ENCODE peak calls at places on chromosomes 1 and 21, in four cellular contexts. One of them, this sample, is unnamed.

GRCh38 chr21:43917515-43918384 is 52.7 kb downstream of the AGPAT3 start:
- DNase-seq in IMR-90: no peak
- DNase-seq in neuronal stem cell: no peak
- DNase-seq in H1: no peak
- DNase-seq in this sample: no peak

GRCh38 chr1:213051127-213051880 is at the start of gene RPS6KC1:
- DNase-seq in IMR-90: peak
- DNase-seq in neuronal stem cell: peak
- DNase-seq in H1: peak
- DNase-seq in this sample: peak

GRCh38 chr1:41528106-41528505 is 43.6 kb upstream of the EDN2 start:
- DNase-seq in IMR-90: no peak
- DNase-seq in neuronal stem cell: no peak
- DNase-seq in H1: no peak
- DNase-seq in this sample: no peak

GRCh38 chr1:84899969-84900368 is 7.0 kb upstream of the LPAR3 start:
- DNase-seq in IMR-90: no peak
- DNase-seq in neuronal stem cell: no peak
- DNase-seq in H1: no peak
- DNase-seq in this sample: no peak

GRCh38 chr21:43923391-43923790 is 58.4 kb downstream of the AGPAT3 start:
- DNase-seq in IMR-90: peak
- DNase-seq in neuronal stem cell: no peak
- DNase-seq in H1: no peak
- DNase-seq in this sample: no peak

GRCh38 chr1:206856674-206857464 is 8.6 kb upstream of the IL20 start:
- DNase-seq in IMR-90: no peak
- DNase-seq in neuronal stem cell: no peak
- DNase-seq in H1: no peak
- DNase-seq in this sample: no peak

GRCh38 chr1:19648239-19648638 is 4.1 kb downstream of the NBL1 start:
- DNase-seq in IMR-90: no peak
- DNase-seq in neuronal stem cell: no peak
- DNase-seq in H1: no peak
- DNase-seq in this sample: no peak

GRCh38 chr21:33205476-33205875 is 24.3 kb upstream of the IFNAR2 start:
- DNase-seq in IMR-90: no peak
- DNase-seq in neuronal stem cell: no peak
- DNase-seq in H1: no peak
- DNase-seq in this sample: no peak

GRCh38 chr1:44808938-44809917 is 905 bp downstream of the BTBD19 start:
- DNase-seq in IMR-90: peak
- DNase-seq in neuronal stem cell: no peak
- DNase-seq in H1: no peak
- DNase-seq in this sample: peak

GRCh38 chr1:99727575-99728190 is 38.8 kb downstream of the FRRS1 start:
- DNase-seq in IMR-90: peak
- DNase-seq in neuronal stem cell: no peak
- DNase-seq in H1: no peak
- DNase-seq in this sample: no peak

GRCh38 chr1:212902054-212902453 is 44.0 kb downstream of the FLVCR1 start:
- DNase-seq in IMR-90: no peak
- DNase-seq in neuronal stem cell: no peak
- DNase-seq in H1: no peak
- DNase-seq in this sample: no peak

GRCh38 chr1:227949341-227949921 is 1.7 kb upstream of the WNT9A start:
- DNase-seq in IMR-90: no peak
- DNase-seq in neuronal stem cell: no peak
- DNase-seq in H1: no peak
- DNase-seq in this sample: no peak

GRCh38 chr1:167824163-167824794 is 89.7 kb downstream of the ADCY10 start:
- DNase-seq in IMR-90: no peak
- DNase-seq in neuronal stem cell: no peak
- DNase-seq in H1: no peak
- DNase-seq in this sample: no peak

GRCh38 chr1:53273526-53273925 is 35.2 kb upstream of the MAGOH start:
- DNase-seq in IMR-90: no peak
- DNase-seq in neuronal stem cell: no peak
- DNase-seq in H1: no peak
- DNase-seq in this sample: peak

GRCh38 chr1:230226814-230227213 is 159.8 kb downstream of the GALNT2 start:
- DNase-seq in IMR-90: no peak
- DNase-seq in neuronal stem cell: no peak
- DNase-seq in H1: no peak
- DNase-seq in this sample: no peak

GRCh38 chr1:50841791-50842387 is 118.2 kb downstream of the FAF1 start:
- DNase-seq in IMR-90: peak
- DNase-seq in neuronal stem cell: no peak
- DNase-seq in H1: no peak
- DNase-seq in this sample: no peak

GRCh38 chr1:193103759-193104495 is 1.3 kb downstream of the GLRX2 start:
- DNase-seq in IMR-90: no peak
- DNase-seq in neuronal stem cell: no peak
- DNase-seq in H1: no peak
- DNase-seq in this sample: no peak
- H3K23ac ChIP-seq in IMR-90: peak
- H3K23ac ChIP-seq in neuronal stem cell: no peak
- H3K23ac ChIP-seq in H1: no peak
- H3K23ac ChIP-seq in this sample: no peak

DNA sequence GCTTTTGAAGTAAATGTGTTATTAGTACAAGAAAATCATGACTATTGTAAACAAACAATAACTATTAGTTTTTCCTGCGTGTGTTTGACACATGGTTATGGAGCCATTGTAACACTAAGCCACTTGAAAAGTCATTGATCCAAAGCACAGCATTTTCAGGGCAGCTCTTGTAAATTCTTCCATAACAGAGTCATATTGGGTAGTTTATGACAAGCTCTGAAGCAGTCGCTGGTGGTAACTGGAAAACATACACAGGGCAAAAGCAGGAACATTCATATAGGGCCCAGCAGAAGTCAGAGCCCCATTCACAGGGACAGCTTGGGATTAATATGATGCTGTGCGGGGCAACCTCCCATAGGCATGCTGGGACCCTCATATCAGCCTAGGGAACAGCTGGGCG is 483.2 kb upstream of the PTBP2 start:
- DNase-seq in IMR-90: no peak
- DNase-seq in neuronal stem cell: no peak
- DNase-seq in H1: no peak
- DNase-seq in this sample: no peak
- H2AFZ ChIP-seq in IMR-90: no peak
- H2AFZ ChIP-seq in neuronal stem cell: no peak
- H2AFZ ChIP-seq in H1: no peak
- H2AFZ ChIP-seq in this sample: no peak

DNA sequence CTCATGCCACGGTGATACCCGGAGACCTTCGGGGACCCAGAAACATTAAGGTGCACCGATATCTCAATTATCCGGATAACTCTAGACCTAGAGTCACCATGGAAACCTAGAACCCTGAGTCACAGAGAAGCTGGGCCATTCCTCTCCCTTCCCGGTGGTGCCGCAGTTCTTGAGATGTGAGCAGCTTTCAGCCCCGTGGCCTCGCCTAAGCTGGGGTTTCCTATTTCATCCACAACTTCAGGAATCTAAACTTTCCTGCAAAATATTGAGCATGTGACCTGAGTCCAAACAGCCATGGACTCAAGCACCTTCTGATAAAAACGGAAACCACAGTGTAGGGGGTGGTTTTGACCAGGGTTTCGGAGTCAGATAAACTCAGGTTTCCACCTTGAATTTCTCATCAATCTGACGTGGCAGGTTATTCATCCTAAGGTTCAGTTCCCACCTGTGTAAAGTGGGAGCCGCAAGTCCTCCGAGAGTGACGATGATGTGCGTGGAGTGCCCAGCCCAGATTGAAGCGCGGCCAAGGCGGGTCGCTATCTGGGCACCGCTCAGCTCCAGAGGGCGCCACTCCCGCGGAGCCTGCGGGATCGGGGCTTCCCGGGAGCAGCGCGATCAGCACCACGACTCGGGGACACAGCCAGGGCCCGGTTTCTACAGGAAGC is 980 bp upstream of the ETS2 start:
- DNase-seq in IMR-90: peak
- DNase-seq in neuronal stem cell: no peak
- DNase-seq in H1: no peak
- DNase-seq in this sample: peak
- H3K23ac ChIP-seq in IMR-90: peak
- H3K23ac ChIP-seq in neuronal stem cell: no peak
- H3K23ac ChIP-seq in H1: no peak
- H3K23ac ChIP-seq in this sample: no peak

GRCh38 chr1:146013566-146013937 is 8.0 kb downstream of the HJV start:
- DNase-seq in IMR-90: no peak
- DNase-seq in neuronal stem cell: no peak
- DNase-seq in H1: no peak
- DNase-seq in this sample: no peak
- H2AFZ ChIP-seq in IMR-90: no peak
- H2AFZ ChIP-seq in neuronal stem cell: no peak
- H2AFZ ChIP-seq in H1: no peak
- H2AFZ ChIP-seq in this sample: no peak

GRCh38 chr1:43358121-43358745 is 548 bp upstream of the CDC20 start:
- DNase-seq in IMR-90: peak
- DNase-seq in neuronal stem cell: no peak
- DNase-seq in H1: no peak
- DNase-seq in this sample: peak
- H3K23ac ChIP-seq in IMR-90: peak
- H3K23ac ChIP-seq in neuronal stem cell: peak
- H3K23ac ChIP-seq in H1: no peak
- H3K23ac ChIP-seq in this sample: no peak